ENCODE peak calls at places on chromosomes 16 and 17, in nine cellular contexts. R is IMR-90; C is COLO829; O is skeletal muscle cell; F is astrocyte of the cerebellum; Q is fibroblast of pulmonary artery; M is SHP77 treated with DMSO at 0.1 percent for 48 hours; L is activated naive CD8-positive, alpha-beta T cell treated with anti-CD3 and anti-CD28 coated beads for 36 hours; G is progenitor cell of endocrine pancreas. V is an unnamed sample.
A peak's percentile ranks its signal among the peaks of the same experiment; 100 is the strongest.

GRCh38 chr16:31460582-31461002 is 1.3 kb downstream of the ARMC5 start:
- DNase-seq in C (no peak), G (no peak), M (peak; percentile 33), Q (peak; percentile 77), O (no peak), L (no peak), F (no peak), R (peak; percentile 73), V (peak; percentile 50)

GRCh38 chr17:57782051-57782490 is 37.0 kb upstream of the CCDC182 start:
- DNase-seq in R (no peak), M (no peak), C (no peak), F (no peak), Q (no peak), L (no peak), O (no peak), G (no peak), V (no peak)

GRCh38 chr17:15513859-15514446 is 46.5 kb upstream of the CDRT4 start:
- DNase-seq in F (no peak), G (no peak), M (no peak), C (no peak), L (no peak), Q (no peak), O (no peak), R (peak; percentile 24), V (no peak)

GRCh38 chr16:31477220-31478216 is 5.4 kb upstream of the SLC5A2 start:
- DNase-seq in O (no peak), C (no peak), L (peak; percentile 45), F (no peak), M (peak; percentile 35), R (no peak), G (peak; percentile 67), Q (no peak), V (no peak)

GRCh38 chr17:48596000-48596734 is 2.6 kb upstream of the HOXB5 start:
- DNase-seq in L (no peak), G (no peak), M (no peak), R (peak; percentile 53), C (no peak), F (no peak), Q (no peak), O (no peak), V (no peak)

GRCh38 chr17:266701-267656 is 85.5 kb upstream of the DOC2B start:
- DNase-seq in R (no peak), L (no peak), M (no peak), Q (no peak), F (no peak), O (no peak), G (peak; percentile 7), C (peak; percentile 45), V (peak; percentile 58)

GRCh38 chr17:27529230-27529796 is 73.1 kb downstream of the KSR1 start:
- DNase-seq in F (no peak), L (peak; percentile 51), Q (peak; percentile 72), O (no peak), M (peak; percentile 35), G (no peak), C (no peak), R (peak; percentile 76), V (peak; percentile 86)

GRCh38 chr16:75000481-75001081 is 1.8 kb downstream of the ZNRF1 start:
- DNase-seq in M (peak; percentile 47), C (no peak), Q (peak; percentile 24), O (no peak), R (peak; percentile 37), G (no peak), L (no peak), F (no peak), V (no peak)

GRCh38 chr17:2056221-2057129 is 1.6 kb downstream of the HIC1 start:
- DNase-seq in G (peak; percentile 44), O (no peak), L (peak; percentile 62), Q (peak; percentile 72), C (no peak), F (no peak), R (peak; percentile 64), M (no peak), V (peak; percentile 74)

GRCh38 chr17:15659236-15659635 is 24.9 kb downstream of the TRIM16 start:
- DNase-seq in R (no peak), C (no peak), F (no peak), O (no peak), L (no peak), M (no peak), G (no peak), Q (no peak), V (no peak)

GRCh38 chr17:78992542-78993212 is 13.0 kb upstream of the LGALS3BP start:
- DNase-seq in F (no peak), M (no peak), Q (no peak), R (no peak), G (no peak), L (no peak), C (no peak), O (no peak), V (no peak)

GRCh38 chr16:80300876-80301275 is 239.9 kb upstream of the DYNLRB2 start:
- DNase-seq in O (peak; percentile 8), G (no peak), F (peak; percentile 47), R (peak; percentile 59), C (no peak), M (no peak), Q (peak; percentile 27), L (no peak), V (peak; percentile 89)

GRCh38 chr17:183021-183420 is 1.6 kb upstream of the DOC2B start:
- DNase-seq in O (no peak), G (no peak), Q (no peak), C (no peak), L (no peak), R (no peak), M (no peak), F (no peak), V (no peak)

GRCh38 chr17:8995711-8996110 is 25.6 kb upstream of the NTN1 start:
- DNase-seq in L (no peak), F (no peak), G (no peak), C (no peak), R (no peak), Q (no peak), M (no peak), O (no peak), V (no peak)

V was measured in fibroblast of lung.